ENCODE peak calls at places on chromosomes 5 and 9, in ten cellular contexts. One of them, this sample, is unnamed.

GRCh38 chr9:21334603-21334968 is 618 bp downstream of the KLHL9 start:
- DNase-seq in GM12865: no peak
- DNase-seq in AG04450: no peak
- DNase-seq in tibial artery: no peak
- DNase-seq in ovary: no peak
- DNase-seq in BE2C: no peak
- DNase-seq in Caco-2: no peak
- DNase-seq in fibroblast of villous mesenchyme: no peak
- DNase-seq in dorsolateral prefrontal cortex: no peak
- DNase-seq in astrocyte of the spinal cord: no peak
- DNase-seq in this sample: no peak

GRCh38 chr9:96719538-96720315 is 58.2 kb downstream of the ZNF510 start:
- DNase-seq in astrocyte of the spinal cord: no peak
- DNase-seq in tibial artery: no peak
- DNase-seq in fibroblast of villous mesenchyme: no peak
- DNase-seq in GM12865: no peak
- DNase-seq in dorsolateral prefrontal cortex: no peak
- DNase-seq in ovary: no peak
- DNase-seq in Caco-2: no peak
- DNase-seq in AG04450: no peak
- DNase-seq in BE2C: peak
- DNase-seq in this sample: peak

GRCh38 chr5:133520991-133521706 is 91.2 kb downstream of the FSTL4 start:
- DNase-seq in Caco-2: no peak
- DNase-seq in astrocyte of the spinal cord: no peak
- DNase-seq in AG04450: no peak
- DNase-seq in dorsolateral prefrontal cortex: no peak
- DNase-seq in BE2C: no peak
- DNase-seq in fibroblast of villous mesenchyme: no peak
- DNase-seq in tibial artery: no peak
- DNase-seq in ovary: no peak
- DNase-seq in GM12865: no peak
- DNase-seq in this sample: no peak

GRCh38 chr5:72137826-72138409 is 30.6 kb downstream of the MAP1B start:
- DNase-seq in ovary: no peak
- DNase-seq in dorsolateral prefrontal cortex: no peak
- DNase-seq in fibroblast of villous mesenchyme: peak
- DNase-seq in AG04450: no peak
- DNase-seq in astrocyte of the spinal cord: no peak
- DNase-seq in GM12865: peak
- DNase-seq in tibial artery: no peak
- DNase-seq in Caco-2: no peak
- DNase-seq in BE2C: no peak
- DNase-seq in this sample: no peak

GRCh38 chr9:77883846-77884771 is 147.5 kb downstream of the GNAQ start:
- DNase-seq in tibial artery: no peak
- DNase-seq in Caco-2: no peak
- DNase-seq in AG04450: no peak
- DNase-seq in ovary: no peak
- DNase-seq in dorsolateral prefrontal cortex: no peak
- DNase-seq in astrocyte of the spinal cord: peak
- DNase-seq in GM12865: no peak
- DNase-seq in BE2C: peak
- DNase-seq in fibroblast of villous mesenchyme: peak
- DNase-seq in this sample: no peak

GRCh38 chr9:128242124-128242523 is 33.7 kb downstream of the GOLGA2 start:
- DNase-seq in ovary: no peak
- DNase-seq in Caco-2: no peak
- DNase-seq in astrocyte of the spinal cord: no peak
- DNase-seq in GM12865: no peak
- DNase-seq in dorsolateral prefrontal cortex: no peak
- DNase-seq in AG04450: no peak
- DNase-seq in tibial artery: no peak
- DNase-seq in BE2C: no peak
- DNase-seq in fibroblast of villous mesenchyme: no peak
- DNase-seq in this sample: no peak

GRCh38 chr5:140113180-140113698 is 670 bp upstream of the PURA start:
- DNase-seq in dorsolateral prefrontal cortex: peak
- DNase-seq in fibroblast of villous mesenchyme: no peak
- DNase-seq in ovary: peak
- DNase-seq in AG04450: no peak
- DNase-seq in tibial artery: peak
- DNase-seq in GM12865: peak
- DNase-seq in astrocyte of the spinal cord: no peak
- DNase-seq in BE2C: peak
- DNase-seq in Caco-2: peak
- DNase-seq in this sample: no peak

GRCh38 chr9:20580673-20581072 is 41.6 kb downstream of the MLLT3 start:
- DNase-seq in tibial artery: no peak
- DNase-seq in Caco-2: peak
- DNase-seq in GM12865: no peak
- DNase-seq in ovary: no peak
- DNase-seq in dorsolateral prefrontal cortex: no peak
- DNase-seq in fibroblast of villous mesenchyme: no peak
- DNase-seq in BE2C: no peak
- DNase-seq in AG04450: no peak
- DNase-seq in astrocyte of the spinal cord: no peak
- DNase-seq in this sample: no peak

GRCh38 chr9:113505963-113506624 is 42.6 kb downstream of the RGS3 start:
- DNase-seq in fibroblast of villous mesenchyme: no peak
- DNase-seq in BE2C: no peak
- DNase-seq in astrocyte of the spinal cord: no peak
- DNase-seq in dorsolateral prefrontal cortex: no peak
- DNase-seq in AG04450: no peak
- DNase-seq in ovary: no peak
- DNase-seq in tibial artery: no peak
- DNase-seq in Caco-2: no peak
- DNase-seq in GM12865: no peak
- DNase-seq in this sample: no peak

GRCh38 chr9:113507256-113507655 is 43.7 kb downstream of the RGS3 start:
- DNase-seq in dorsolateral prefrontal cortex: no peak
- DNase-seq in tibial artery: no peak
- DNase-seq in ovary: no peak
- DNase-seq in astrocyte of the spinal cord: no peak
- DNase-seq in Caco-2: no peak
- DNase-seq in fibroblast of villous mesenchyme: no peak
- DNase-seq in AG04450: no peak
- DNase-seq in BE2C: no peak
- DNase-seq in GM12865: no peak
- DNase-seq in this sample: no peak

GRCh38 chr9:113509463-113509862 is 45.9 kb downstream of the RGS3 start:
- DNase-seq in astrocyte of the spinal cord: peak
- DNase-seq in AG04450: peak
- DNase-seq in ovary: no peak
- DNase-seq in dorsolateral prefrontal cortex: no peak
- DNase-seq in tibial artery: no peak
- DNase-seq in Caco-2: no peak
- DNase-seq in GM12865: no peak
- DNase-seq in fibroblast of villous mesenchyme: no peak
- DNase-seq in BE2C: no peak
- DNase-seq in this sample: no peak

GRCh38 chr9:113511047-113511521 is 47.6 kb downstream of the RGS3 start:
- DNase-seq in AG04450: no peak
- DNase-seq in fibroblast of villous mesenchyme: no peak
- DNase-seq in BE2C: no peak
- DNase-seq in ovary: no peak
- DNase-seq in tibial artery: no peak
- DNase-seq in dorsolateral prefrontal cortex: peak
- DNase-seq in astrocyte of the spinal cord: no peak
- DNase-seq in Caco-2: no peak
- DNase-seq in GM12865: no peak
- DNase-seq in this sample: no peak

DNA sequence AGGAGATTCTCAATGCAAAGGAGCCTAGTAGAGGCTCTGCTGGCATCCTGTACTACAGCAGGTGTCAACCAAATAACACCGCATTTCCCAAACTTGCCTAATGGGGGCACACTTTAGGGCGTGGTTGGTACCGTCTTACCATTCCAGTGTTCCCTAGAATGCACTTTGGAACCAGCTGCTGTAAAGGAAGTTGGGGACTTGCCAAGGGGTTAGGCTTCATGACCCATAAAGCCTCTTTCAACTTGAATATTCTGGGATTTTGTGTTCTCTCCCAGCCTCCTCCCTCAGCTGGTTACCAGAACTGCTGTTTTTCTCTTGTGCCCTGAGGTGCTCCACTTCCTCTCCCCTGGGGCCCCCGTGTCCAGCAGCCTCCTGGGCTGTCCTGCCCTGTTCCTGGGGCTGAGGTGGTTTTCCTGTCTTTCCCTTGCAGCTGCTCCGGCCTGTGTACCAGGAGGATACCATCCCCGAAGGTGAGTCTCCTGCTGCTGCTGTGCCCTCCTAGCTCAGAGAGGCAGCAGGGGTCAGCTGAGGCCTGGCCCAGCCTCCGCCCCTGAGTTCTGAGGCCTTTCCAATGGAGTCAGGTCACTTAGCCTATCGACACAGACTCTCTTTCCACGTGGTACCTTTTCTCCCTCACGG is 44.7 kb downstream of the RGS3 start:
- DNase-seq in GM12865: no peak
- DNase-seq in fibroblast of villous mesenchyme: peak
- DNase-seq in astrocyte of the spinal cord: no peak
- DNase-seq in tibial artery: no peak
- DNase-seq in Caco-2: peak
- DNase-seq in AG04450: no peak
- DNase-seq in BE2C: no peak
- DNase-seq in ovary: no peak
- DNase-seq in dorsolateral prefrontal cortex: no peak
- DNase-seq in this sample: no peak
- TF ChIP-seq CTCF in GM12865: no peak
- TF ChIP-seq CTCF in fibroblast of villous mesenchyme: peak
- TF ChIP-seq CTCF in astrocyte of the spinal cord: peak
- TF ChIP-seq CTCF in tibial artery: no peak
- TF ChIP-seq CTCF in Caco-2: peak
- TF ChIP-seq CTCF in AG04450: no peak
- TF ChIP-seq CTCF in BE2C: peak
- TF ChIP-seq CTCF in ovary: no peak
- TF ChIP-seq CTCF in dorsolateral prefrontal cortex: no peak
- TF ChIP-seq CTCF in this sample: peak

DNA sequence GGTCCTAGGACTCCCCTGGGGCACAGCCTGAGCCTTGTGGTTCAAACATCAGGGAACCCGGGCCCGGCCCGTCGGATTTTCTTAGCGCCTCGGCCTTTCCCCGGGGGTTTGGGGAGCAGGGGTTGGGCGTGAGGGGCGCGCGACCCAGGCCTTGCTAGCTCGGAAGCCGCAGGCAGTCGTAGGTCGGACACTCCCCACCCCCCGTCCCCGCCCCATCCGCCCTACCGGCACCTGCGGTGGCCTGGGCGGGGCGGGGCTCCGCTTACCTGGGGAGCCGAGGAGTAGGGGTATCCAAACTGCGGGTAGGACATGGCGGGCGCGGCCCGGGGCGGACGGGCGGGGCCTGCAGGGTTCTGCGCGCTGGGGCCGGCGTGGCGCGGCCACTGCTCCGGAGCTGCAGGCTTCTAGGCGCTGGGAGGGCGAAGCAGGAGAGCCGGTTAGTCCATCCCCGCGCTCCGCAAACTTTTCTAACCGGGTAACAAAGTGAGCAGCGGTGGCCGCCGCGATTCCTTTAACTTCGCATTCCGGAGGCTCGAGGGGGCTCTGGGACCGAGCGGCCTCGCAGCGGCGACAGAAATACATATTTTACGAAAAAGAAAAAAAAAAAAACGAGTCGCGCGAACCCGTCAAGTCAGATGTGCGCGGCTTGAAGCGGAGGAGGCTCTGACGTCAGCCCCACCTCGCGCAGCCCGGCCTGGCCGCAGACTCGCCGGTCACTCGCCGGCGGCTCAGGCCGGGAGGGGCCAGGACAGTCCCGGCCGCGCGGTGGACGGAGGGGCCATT is at the start of gene IRX4:
- DNase-seq in astrocyte of the spinal cord: no peak
- DNase-seq in Caco-2: no peak
- DNase-seq in tibial artery: no peak
- DNase-seq in GM12865: no peak
- DNase-seq in dorsolateral prefrontal cortex: no peak
- DNase-seq in AG04450: no peak
- DNase-seq in ovary: no peak
- DNase-seq in fibroblast of villous mesenchyme: peak
- DNase-seq in BE2C: no peak
- DNase-seq in this sample: no peak
- H3K4me3 ChIP-seq in astrocyte of the spinal cord: no peak
- H3K4me3 ChIP-seq in Caco-2: no peak
- H3K4me3 ChIP-seq in tibial artery: peak
- H3K4me3 ChIP-seq in GM12865: no peak
- H3K4me3 ChIP-seq in dorsolateral prefrontal cortex: no peak
- H3K4me3 ChIP-seq in AG04450: no peak
- H3K4me3 ChIP-seq in ovary: no peak
- H3K4me3 ChIP-seq in fibroblast of villous mesenchyme: peak
- H3K4me3 ChIP-seq in BE2C: no peak
- H3K4me3 ChIP-seq in this sample: no peak

DNA sequence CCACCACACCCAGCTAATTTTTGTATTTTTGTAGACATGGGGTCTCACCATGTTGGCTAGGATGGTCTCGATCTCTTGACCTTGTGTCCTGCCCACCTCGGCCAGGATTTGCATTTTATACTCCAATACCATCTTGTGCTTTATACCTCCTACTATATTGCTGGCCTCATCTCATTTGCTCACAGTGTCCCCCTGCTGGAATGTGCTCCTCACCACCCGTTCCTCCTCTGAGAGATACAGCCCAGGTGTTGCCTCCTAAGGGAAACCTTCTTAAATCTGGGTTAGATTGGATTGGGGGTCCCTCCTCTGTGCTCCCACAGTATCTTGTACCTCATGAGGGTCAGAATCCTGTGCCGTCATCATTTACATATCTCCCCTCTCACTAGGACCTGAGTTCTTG is 131.7 kb downstream of the PAPPA start:
- DNase-seq in AG04450: no peak
- DNase-seq in tibial artery: no peak
- DNase-seq in ovary: no peak
- DNase-seq in Caco-2: no peak
- DNase-seq in astrocyte of the spinal cord: no peak
- DNase-seq in dorsolateral prefrontal cortex: no peak
- DNase-seq in fibroblast of villous mesenchyme: no peak
- DNase-seq in BE2C: no peak
- DNase-seq in GM12865: no peak
- DNase-seq in this sample: no peak
- TF ChIP-seq CTCF in AG04450: no peak
- TF ChIP-seq CTCF in tibial artery: no peak
- TF ChIP-seq CTCF in ovary: no peak
- TF ChIP-seq CTCF in Caco-2: no peak
- TF ChIP-seq CTCF in astrocyte of the spinal cord: peak
- TF ChIP-seq CTCF in dorsolateral prefrontal cortex: no peak
- TF ChIP-seq CTCF in fibroblast of villous mesenchyme: peak
- TF ChIP-seq CTCF in BE2C: no peak
- TF ChIP-seq CTCF in GM12865: no peak
- TF ChIP-seq CTCF in this sample: no peak

DNA sequence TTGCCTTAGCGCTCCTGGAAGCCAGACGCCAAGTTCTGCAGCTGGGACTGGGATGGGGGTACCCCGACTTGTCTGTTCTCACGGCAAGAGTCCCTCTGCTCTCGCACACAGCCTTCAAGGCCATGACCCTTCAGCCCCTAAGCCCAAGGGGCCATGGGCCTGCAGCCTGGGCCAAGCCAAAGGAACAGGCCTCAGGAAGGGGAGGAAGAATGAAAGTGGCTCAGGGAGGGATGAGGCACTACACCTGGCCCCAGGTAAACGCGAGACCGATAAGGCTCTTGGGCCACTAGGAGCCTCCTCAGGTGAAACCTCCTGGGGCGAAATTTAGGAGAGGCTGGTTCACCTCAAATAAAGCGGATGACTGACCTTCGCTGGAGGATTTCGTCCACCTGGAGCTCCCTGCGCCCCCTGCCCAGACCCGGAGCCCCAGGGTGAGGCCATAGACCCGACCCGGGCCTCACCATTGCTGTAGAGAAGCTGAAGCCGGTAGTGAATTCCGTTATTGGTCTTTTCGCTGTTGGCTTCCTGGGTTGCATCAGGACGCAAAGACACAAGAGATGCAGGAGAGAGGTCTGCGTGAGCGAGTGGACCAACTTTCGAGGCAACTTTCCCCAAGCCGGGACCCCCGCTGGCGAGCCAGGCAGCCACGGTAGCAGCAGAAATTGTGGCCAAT is 3.7 kb downstream of the EBF1 start:
- DNase-seq in astrocyte of the spinal cord: no peak
- DNase-seq in fibroblast of villous mesenchyme: no peak
- DNase-seq in Caco-2: no peak
- DNase-seq in GM12865: peak
- DNase-seq in dorsolateral prefrontal cortex: no peak
- DNase-seq in AG04450: no peak
- DNase-seq in tibial artery: no peak
- DNase-seq in ovary: no peak
- DNase-seq in BE2C: no peak
- DNase-seq in this sample: no peak
- H3K4me3 ChIP-seq in astrocyte of the spinal cord: peak
- H3K4me3 ChIP-seq in fibroblast of villous mesenchyme: no peak
- H3K4me3 ChIP-seq in Caco-2: no peak
- H3K4me3 ChIP-seq in GM12865: peak
- H3K4me3 ChIP-seq in dorsolateral prefrontal cortex: no peak
- H3K4me3 ChIP-seq in AG04450: no peak
- H3K4me3 ChIP-seq in tibial artery: peak
- H3K4me3 ChIP-seq in ovary: peak
- H3K4me3 ChIP-seq in BE2C: no peak
- H3K4me3 ChIP-seq in this sample: no peak

This sample was measured in retinal pigment epithelial cell.